ENCODE peak calls at places on chromosomes 4 and X, in ten cellular contexts. F, A, J, B, G, Q, C, H, N and U are unnamed samples.

GRCh38 chr4:122889726-122890125 is 32.7 kb downstream of the NUDT6 start:
- DNase-seq in F (no peak), A (no peak), J (no peak), B (peak; percentile 46), G (no peak), Q (no peak), C (no peak), H (no peak), N (no peak), U (no peak)

GRCh38 chr4:142778908-142779307 is 67.2 kb downstream of the INPP4B start:
- DNase-seq in F (no peak), A (no peak), J (no peak), B (peak; percentile 15), G (peak; percentile 18), Q (no peak), C (peak; percentile 3), H (no peak), N (no peak), U (peak; percentile 3)

GRCh38 chr4:182807841-182808548 is 109.2 kb downstream of the DCTD start:
- DNase-seq in F (no peak), A (no peak), J (no peak), B (no peak), G (no peak), Q (no peak), C (no peak), H (no peak), N (no peak), U (no peak)

GRCh38 chrX:130084651-130085237 is 25.6 kb downstream of the ELF4 start:
- DNase-seq in F (no peak), A (peak; percentile 40), J (no peak), B (no peak), G (no peak), Q (no peak), C (no peak), H (no peak), N (no peak), U (no peak)

GRCh38 chrX:133709486-133709885 is 275.9 kb downstream of the GPC3 start:
- DNase-seq in F (no peak), A (no peak), J (no peak), B (no peak), G (no peak), Q (no peak), C (no peak), H (no peak), N (no peak), U (no peak)

GRCh38 chrX:46961574-46962279 is 49.5 kb downstream of the JADE3 start:
- DNase-seq in F (no peak), A (no peak), J (no peak), B (no peak), G (no peak), Q (no peak), C (no peak), H (no peak), N (no peak), U (no peak)

GRCh38 chr4:169583563-169583962 is 28.8 kb downstream of the NEK1 start:
- DNase-seq in F (no peak), A (no peak), J (no peak), B (no peak), G (peak; percentile 56), Q (no peak), C (peak; percentile 37), H (peak; percentile 24), N (peak; percentile 32), U (no peak)

GRCh38 chr4:89029591-89029990 is 27.4 kb downstream of the FAM13A start:
- DNase-seq in F (no peak), A (no peak), J (no peak), B (no peak), G (no peak), Q (no peak), C (no peak), H (no peak), N (no peak), U (no peak)

GRCh38 chrX:11724122-11725017 is 33.7 kb upstream of the MSL3 start:
- DNase-seq in F (no peak), A (no peak), J (peak; percentile 13), B (peak; percentile 25), G (peak; percentile 57), Q (no peak), C (peak; percentile 34), H (peak; percentile 1), N (peak; percentile 56), U (peak; percentile 8)

DNA sequence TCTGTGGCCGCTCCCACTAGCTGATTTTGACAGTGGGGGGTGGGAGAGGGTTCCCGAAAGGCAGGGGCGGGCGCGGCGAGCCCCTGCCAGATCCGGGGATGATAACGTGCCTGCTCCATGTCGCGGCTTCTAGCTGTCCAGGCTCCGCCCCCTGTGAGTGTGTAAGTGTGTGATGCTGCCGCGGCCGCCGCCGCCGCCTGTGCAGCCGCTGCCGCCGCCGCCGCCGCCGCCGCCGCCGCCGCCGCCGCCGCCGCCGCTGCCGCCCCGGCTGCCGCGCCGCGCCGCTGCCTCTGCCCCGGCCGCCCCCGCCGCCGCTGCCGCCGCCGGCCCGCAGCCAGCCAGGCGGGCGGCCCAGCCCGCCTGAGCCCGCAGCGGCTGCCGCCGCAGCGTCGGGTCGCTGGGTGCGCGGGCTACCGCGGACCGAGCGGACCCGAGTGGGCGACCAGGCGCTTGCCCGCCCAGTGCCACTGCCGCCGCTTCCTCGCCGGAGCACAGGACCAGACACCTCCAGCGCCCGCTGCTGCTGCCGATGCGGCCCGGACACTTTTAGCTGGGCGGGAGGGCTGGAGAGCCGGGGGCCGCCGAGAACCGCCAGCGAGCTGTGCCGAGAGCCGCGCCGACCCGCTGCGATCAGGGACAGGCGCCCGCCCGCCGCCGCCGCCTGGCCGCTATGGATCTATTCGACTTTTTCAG is at the start of gene AFF2:
- DNase-seq in F (peak; percentile 20), A (peak; percentile 57), J (peak; percentile 64), B (no peak), G (peak; percentile 2), Q (no peak), C (peak; percentile 10), H (no peak), N (peak; percentile 17), U (no peak)
- H3K4me3 ChIP-seq in F (peak within 1 kb of the TSS; percentile 62), A (peak within 1 kb of the TSS; percentile 53), J (peak within 1 kb of the TSS; percentile 45), B (peak within 1 kb of the TSS; percentile 23), G (no peak within 1 kb of the TSS), Q (peak within 1 kb of the TSS; percentile 52), C (peak within 1 kb of the TSS; percentile 43), H (peak within 1 kb of the TSS; percentile 20), N (peak within 1 kb of the TSS; percentile 78), U (peak within 1 kb of the TSS; percentile 51)

GRCh38 chr4:73248821-73249220 is 9.8 kb downstream of the ANKRD17 start:
- DNase-seq in F (no peak), A (no peak), J (no peak), B (no peak), G (no peak), Q (no peak), C (no peak), H (no peak), N (no peak), U (no peak)

GRCh38 chr4:73248416-73248815 is 10.2 kb downstream of the ANKRD17 start:
- DNase-seq in F (no peak), A (no peak), J (no peak), B (no peak), G (no peak), Q (no peak), C (no peak), H (no peak), N (no peak), U (no peak)

GRCh38 chr4:73252001-73252400 is 6.6 kb downstream of the ANKRD17 start:
- DNase-seq in F (no peak), A (no peak), J (no peak), B (no peak), G (peak; percentile 38), Q (no peak), C (no peak), H (no peak), N (no peak), U (no peak)

GRCh38 chr4:73250642-73251041 is 8.0 kb downstream of the ANKRD17 start:
- DNase-seq in F (no peak), A (no peak), J (no peak), B (no peak), G (no peak), Q (no peak), C (no peak), H (no peak), N (no peak), U (no peak)

DNA sequence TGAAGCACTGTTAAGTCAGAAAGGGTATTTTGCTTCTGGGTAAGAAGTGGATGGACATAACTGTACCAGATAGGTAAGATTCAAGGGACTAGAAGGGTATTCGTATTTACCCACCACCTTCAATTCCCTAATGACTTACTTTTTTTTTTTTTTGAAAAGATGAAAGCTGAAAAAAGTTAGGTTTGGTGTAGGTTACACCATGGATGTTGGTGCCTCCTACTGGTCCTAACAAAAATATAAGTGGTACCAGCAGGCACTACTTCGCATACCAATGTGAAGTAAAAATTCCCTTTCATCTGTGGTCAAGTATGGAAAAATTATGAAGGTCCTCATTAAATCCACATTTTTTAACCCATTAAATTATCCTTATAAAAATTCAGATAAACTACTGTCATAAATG is 7.2 kb downstream of the ANKRD17 start:
- DNase-seq in F (no peak), A (no peak), J (no peak), B (no peak), G (no peak), Q (no peak), C (no peak), H (no peak), N (peak; percentile 13), U (no peak)
- TF ChIP-seq CTCF in F (no peak), A (no peak), J (no peak), B (no peak), G (no peak), Q (no peak), C (peak; percentile 18), H (peak; percentile 23), N (peak; percentile 24), U (no peak)

DNA sequence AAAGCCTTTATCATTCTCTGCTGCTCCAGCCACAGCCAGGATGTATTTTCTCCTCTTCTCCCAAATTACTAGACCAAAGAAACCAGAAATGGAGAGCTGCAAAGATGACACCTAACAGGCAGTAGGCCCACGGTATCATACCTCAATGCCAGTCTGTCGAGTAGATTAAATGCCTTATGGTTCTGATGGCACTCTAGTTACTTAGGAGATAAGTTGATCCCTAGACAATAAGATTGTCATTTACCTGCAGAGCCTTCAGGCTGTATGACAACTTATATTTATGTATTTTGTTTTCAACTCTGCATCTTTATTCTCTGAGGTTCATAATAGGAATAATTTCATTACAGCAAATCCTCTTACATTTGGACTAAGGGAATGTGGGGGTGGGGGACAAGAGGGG is 262.1 kb downstream of the LDB2 start:
- DNase-seq in F (no peak), A (no peak), J (no peak), B (no peak), G (no peak), Q (no peak), C (no peak), H (no peak), N (no peak), U (no peak)
- H3K4me3 ChIP-seq in F (no peak overlapping the region), A (no peak overlapping the region), J (no peak overlapping the region), B (no peak overlapping the region), G (no peak overlapping the region), Q (no peak overlapping the region), C (no peak overlapping the region), H (no peak overlapping the region), N (no peak overlapping the region), U (no peak overlapping the region)

GRCh38 chr4:16284050-16284449 is 57.8 kb upstream of the TAPT1 start:
- DNase-seq in F (no peak), A (no peak), J (no peak), B (no peak), G (no peak), Q (no peak), C (no peak), H (no peak), N (no peak), U (no peak)

DNA sequence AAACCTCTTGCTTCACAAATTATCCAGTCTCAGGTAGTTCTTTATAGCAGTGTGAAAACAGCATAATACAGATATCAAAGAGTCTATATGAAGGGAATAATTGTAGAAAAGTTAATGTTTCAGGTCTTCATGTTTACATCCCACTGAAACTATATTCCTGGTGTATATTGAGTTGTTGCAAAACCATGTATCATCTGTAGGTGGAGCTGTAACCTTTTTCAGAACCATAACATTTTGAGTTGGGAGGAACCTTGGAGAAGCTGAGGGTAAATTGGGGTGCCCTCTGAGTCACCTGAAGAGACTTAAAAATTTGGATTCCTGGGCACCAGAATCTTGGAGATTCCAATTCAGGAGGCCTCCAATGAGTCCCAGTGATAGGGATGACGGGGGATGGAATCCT is 51.9 kb upstream of the TAPT1 start:
- DNase-seq in F (no peak), A (no peak), J (no peak), B (no peak), G (no peak), Q (no peak), C (no peak), H (no peak), N (no peak), U (no peak)
- TF ChIP-seq CTCF in F (peak; percentile 16), A (no peak), J (no peak), B (no peak), G (peak; percentile 30), Q (no peak), C (peak; percentile 10), H (peak; percentile 23), N (peak; percentile 16), U (no peak)